ENCODE peak calls at places on chromosome 19, in seven cellular contexts. P is prostate gland, B is foreskin keratinocyte, H is pancreas, F is mesendoderm, V is breast epithelium, Z is GM23338. T is an unnamed sample.
A peak's percentile ranks its signal among the peaks of the same experiment; 100 is the strongest.

GRCh38 chr19:40284501-40285352 is at the start of gene AKT2:
- DNase-seq in Z (peak; percentile 88), H (no peak), P (peak; percentile 31), V (no peak), F (peak; percentile 90), B (no peak), T (no peak)

GRCh38 chr19:35718345-35719041 is 690 bp downstream of the KMT2B start:
- DNase-seq in B (no peak), F (peak; percentile 28), V (no peak), Z (peak; percentile 37), P (no peak), H (peak; percentile 64), T (no peak)

GRCh38 chr19:1229837-1230584 is 7.8 kb downstream of the CBARP start:
- DNase-seq in B (no peak), F (no peak), V (no peak), H (no peak), Z (no peak), P (no peak), T (no peak)

GRCh38 chr19:48354332-48354992 is 9.3 kb downstream of the TMEM143 start:
- DNase-seq in V (no peak), Z (no peak), B (no peak), H (no peak), F (no peak), P (no peak), T (no peak)

GRCh38 chr19:18576383-18576782 is 4.7 kb downstream of the UBA52 start:
- DNase-seq in B (no peak), P (no peak), H (no peak), V (no peak), F (no peak), Z (no peak), T (no peak)

GRCh38 chr19:18156268-18156667 is 3.3 kb downstream of the PIK3R2 start:
- DNase-seq in P (no peak), Z (no peak), B (no peak), F (no peak), V (no peak), H (no peak), T (no peak)

GRCh38 chr19:5093297-5093858 is 124.5 kb downstream of the KDM4B start:
- DNase-seq in B (no peak), F (no peak), H (no peak), P (no peak), Z (no peak), V (no peak), T (no peak)

GRCh38 chr19:40392894-40393517 is 3.0 kb upstream of the HIPK4 start:
- DNase-seq in H (no peak), P (peak; percentile 47), F (no peak), B (peak; percentile 25), Z (no peak), V (peak; percentile 40), T (no peak)

GRCh38 chr19:43498233-43498830 is 6.2 kb downstream of the PHLDB3 start:
- DNase-seq in B (no peak), Z (no peak), H (no peak), F (no peak), V (no peak), P (no peak), T (no peak)

GRCh38 chr19:12202250-12202649 is 39.4 kb downstream of the ZNF136 start:
- DNase-seq in V (no peak), F (peak; percentile 66), P (peak; percentile 12), B (no peak), H (peak; percentile 40), Z (peak; percentile 81), T (no peak)

GRCh38 chr19:58409010-58409790 is 751 bp downstream of the ZNF584 start:
- DNase-seq in H (no peak), P (no peak), B (no peak), V (no peak), Z (peak; percentile 37), F (no peak), T (no peak)

GRCh38 chr19:51166846-51167490 is 24.9 kb downstream of the SIGLEC7 start:
- DNase-seq in B (no peak), H (no peak), P (no peak), Z (no peak), V (no peak), F (no peak), T (no peak)

GRCh38 chr19:16714702-16715294 is 4.8 kb upstream of the NWD1 start:
- DNase-seq in P (peak; percentile 46), B (peak; percentile 39), V (peak; percentile 40), F (peak; percentile 47), Z (peak; percentile 76), H (peak; percentile 47), T (no peak)

GRCh38 chr19:47445937-47446402 is 25.7 kb downstream of the SLC8A2 start:
- DNase-seq in H (peak; percentile 37), P (peak; percentile 44), F (no peak), Z (peak; percentile 67), B (no peak), V (no peak), T (no peak)

GRCh38 chr19:54420383-54421168 is 5.3 kb downstream of the TTYH1 start:
- DNase-seq in V (peak; percentile 41), F (peak; percentile 52), Z (peak; percentile 94), P (no peak), H (peak; percentile 78), B (no peak), T (no peak)
- H3K27ac ChIP-seq in V (peak overlapping the region; percentile 66), F (no peak overlapping the region), Z (peak overlapping the region; percentile 98), P (no peak overlapping the region), H (peak overlapping the region; percentile 76), B (no peak overlapping the region), T (no peak overlapping the region)

GRCh38 chr19:23515551-23515950 is 120.3 kb upstream of the ZNF91 start:
- DNase-seq in P (no peak), B (no peak), H (no peak), V (no peak), F (no peak), Z (no peak), T (no peak)
- H3K27ac ChIP-seq in P (no peak overlapping the region), B (no peak overlapping the region), H (no peak overlapping the region), V (no peak overlapping the region), F (no peak overlapping the region), Z (no peak overlapping the region), T (no peak overlapping the region)

GRCh38 chr19:34335914-34336313 is 29.1 kb upstream of the GPI start:
- DNase-seq in H (no peak), Z (no peak), F (no peak), B (no peak), P (no peak), V (no peak), T (no peak)

GRCh38 chr19:34337747-34338146 is 27.2 kb upstream of the GPI start:
- DNase-seq in F (no peak), V (no peak), B (no peak), P (no peak), Z (no peak), H (peak; percentile 78), T (no peak)

GRCh38 chr19:34341935-34342680 is 22.9 kb upstream of the GPI start:
- DNase-seq in V (no peak), F (no peak), B (no peak), Z (no peak), H (no peak), P (no peak), T (no peak)

GRCh38 chr19:34332027-34332786 is 32.8 kb upstream of the GPI start:
- DNase-seq in B (no peak), P (no peak), V (no peak), F (no peak), H (no peak), Z (no peak), T (no peak)

GRCh38 chr19:34336781-34337271 is 28.2 kb upstream of the GPI start:
- DNase-seq in V (no peak), P (no peak), H (peak; percentile 32), Z (peak; percentile 76), F (peak; percentile 33), B (no peak), T (no peak)
- H3K27ac ChIP-seq in V (no peak overlapping the region), P (no peak overlapping the region), H (peak overlapping the region; percentile 77), Z (no peak overlapping the region), F (no peak overlapping the region), B (no peak overlapping the region), T (no peak overlapping the region)

DNA sequence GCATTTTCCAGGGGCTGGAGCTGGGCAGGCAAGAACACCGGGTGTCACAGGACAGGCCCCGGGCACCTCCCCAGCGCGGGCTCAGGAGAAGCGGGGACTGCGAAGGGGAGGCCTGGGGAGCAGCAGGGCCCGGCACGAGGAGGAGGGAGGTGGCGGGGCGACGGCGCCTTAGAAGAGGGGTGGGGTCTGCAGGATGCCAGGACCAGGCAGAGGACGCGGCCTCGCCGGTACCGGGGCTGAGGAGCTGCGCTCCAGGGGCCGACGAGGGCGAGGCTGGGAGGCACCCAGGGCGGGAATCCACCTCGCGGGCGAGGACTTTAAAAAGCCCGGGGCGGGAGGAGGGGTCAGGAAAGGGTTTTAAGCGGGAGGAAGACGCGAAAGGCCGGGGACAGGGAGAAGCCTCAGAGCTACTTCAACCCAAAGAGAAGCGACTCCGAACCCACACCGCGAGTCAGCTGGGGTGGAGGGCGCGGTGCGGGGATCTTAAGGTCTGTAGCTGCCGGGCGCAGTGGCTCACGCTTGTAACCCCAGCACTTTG is 665 bp downstream of the ZNF347 start:
- DNase-seq in B (peak; percentile 32), V (peak; percentile 18), Z (peak; percentile 61), H (peak; percentile 22), F (peak; percentile 70), P (peak; percentile 20), T (no peak)
- H3K27ac ChIP-seq in B (peak overlapping the region; percentile 24), V (peak overlapping the region; percentile 73), Z (no peak overlapping the region), H (peak overlapping the region; percentile 33), F (no peak overlapping the region), P (peak overlapping the region; percentile 74), T (peak overlapping the region; percentile 13)